ENCODE peak calls at places on chromosomes 13 and 19, in four cellular contexts. J, C, V and H are unnamed samples.

GRCh38 chr19:45057444-45057843 is 18.6 kb downstream of the CLASRP start:
- DNase-seq in J (peak; percentile 53), C (no peak), V (no peak), H (no peak)

GRCh38 chr13:107421028-107421427 is 794.3 kb downstream of the LIG4 start:
- DNase-seq in J (no peak), C (no peak), V (no peak), H (no peak)

GRCh38 chr19:2436384-2436783 is 9.0 kb upstream of the TIMM13 start:
- DNase-seq in J (no peak), C (no peak), V (no peak), H (no peak)

GRCh38 chr19:46369817-46370216 is 22.9 kb downstream of the PPP5C start:
- DNase-seq in J (no peak), C (peak; percentile 92), V (no peak), H (peak; percentile 33)

GRCh38 chr19:7575426-7576040 is 20.1 kb upstream of the CAMSAP3 start:
- DNase-seq in J (no peak), C (peak; percentile 30), V (no peak), H (no peak)

GRCh38 chr13:36981156-36981743 is 17.9 kb downstream of the ALG5 start:
- DNase-seq in J (no peak), C (peak; percentile 59), V (no peak), H (no peak)

GRCh38 chr19:4229179-4229931 is at the start of gene EBI3:
- DNase-seq in J (peak; percentile 72), C (no peak), V (no peak), H (no peak)

GRCh38 chr13:95833713-95834112 is 156.8 kb downstream of the DNAJC3 start:
- DNase-seq in J (no peak), C (peak; percentile 55), V (no peak), H (no peak)

GRCh38 chr19:8393871-8394250 is 3.7 kb downstream of the RAB11B start:
- DNase-seq in J (peak; percentile 65), C (no peak), V (no peak), H (peak; percentile 44)

GRCh38 chr19:1343026-1343425 is 40.7 kb upstream of the NDUFS7 start:
- DNase-seq in J (no peak), C (no peak), V (no peak), H (no peak)

GRCh38 chr13:98540476-98540875 is 36.4 kb downstream of the STK24 start:
- DNase-seq in J (no peak), C (no peak), V (no peak), H (no peak)

GRCh38 chr19:42850981-42851717 is 28.4 kb downstream of the PSG1 start:
- DNase-seq in J (no peak), C (peak; percentile 93), V (no peak), H (peak; percentile 82)

GRCh38 chr19:13132471-13133166 is 14.6 kb downstream of the NACC1 start:
- DNase-seq in J (no peak), C (no peak), V (no peak), H (no peak)

GRCh38 chr19:13128583-13128982 is 10.5 kb downstream of the NACC1 start:
- DNase-seq in J (no peak), C (no peak), V (no peak), H (no peak)

GRCh38 chr19:13133241-13133870 is 15.3 kb downstream of the NACC1 start:
- DNase-seq in J (no peak), C (no peak), V (no peak), H (no peak)

GRCh38 chr19:13129384-13129783 is 11.3 kb downstream of the NACC1 start:
- DNase-seq in J (no peak), C (no peak), V (no peak), H (no peak)

DNA sequence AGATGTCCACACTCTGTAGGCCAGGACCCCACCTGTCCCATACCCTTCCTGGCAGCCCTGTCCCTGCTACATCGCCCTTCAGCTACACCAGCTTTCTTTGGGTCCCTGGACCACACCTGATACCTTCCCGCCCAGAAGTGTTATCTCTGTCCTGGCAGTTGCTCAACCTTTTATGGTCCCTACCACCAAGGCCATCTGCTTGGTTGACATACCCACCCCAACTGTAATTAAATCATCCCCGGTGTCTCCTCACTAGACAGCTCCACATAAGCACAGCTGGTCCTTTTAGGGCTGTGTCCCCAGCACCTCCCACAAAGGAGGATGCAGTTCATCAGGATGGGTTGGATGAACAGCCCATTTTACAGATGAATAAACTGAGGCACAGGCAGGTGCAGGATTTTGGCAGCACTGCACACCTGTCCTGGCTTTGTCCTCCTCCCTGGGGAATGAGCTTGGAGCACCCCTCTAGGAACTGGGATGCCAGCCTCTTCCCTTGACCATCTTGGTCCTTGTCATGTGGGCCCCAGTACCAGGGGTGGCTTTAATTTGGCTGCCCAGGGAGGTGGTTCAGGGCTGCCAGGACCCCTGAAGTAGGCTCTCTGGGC is 12.9 kb downstream of the NACC1 start:
- DNase-seq in J (no peak), C (no peak), V (no peak), H (no peak)
- H3K36me3 ChIP-seq in J (peaks cover 10% of the 10 kb centered on the region), C (peaks cover 14% of the 10 kb centered on the region), V (no peaks in the 10 kb centered on the region), H (no peaks in the 10 kb centered on the region)

GRCh38 chr19:38202504-38202903 is 21.5 kb downstream of the DPF1 start:
- DNase-seq in J (no peak), C (no peak), V (no peak), H (no peak)

GRCh38 chr19:38204096-38204495 is 19.9 kb downstream of the DPF1 start:
- DNase-seq in J (no peak), C (no peak), V (no peak), H (no peak)

GRCh38 chr19:38199340-38199739 is 24.7 kb downstream of the DPF1 start:
- DNase-seq in J (no peak), C (no peak), V (no peak), H (no peak)

GRCh38 chr19:38203197-38203596 is 20.8 kb downstream of the DPF1 start:
- DNase-seq in J (no peak), C (no peak), V (no peak), H (no peak)

GRCh38 chr19:38201731-38202130 is 22.3 kb downstream of the DPF1 start:
- DNase-seq in J (no peak), C (no peak), V (no peak), H (no peak)
- H3K36me3 ChIP-seq in J (peaks cover 39% of the 10 kb centered on the region), C (peaks cover 8% of the 10 kb centered on the region), V (no peaks in the 10 kb centered on the region), H (no peaks in the 10 kb centered on the region)

GRCh38 chr19:49664171-49665070 is 1.2 kb downstream of the IRF3 start:
- DNase-seq in J (peak; percentile 97), C (peak; percentile 90), V (peak; percentile 88), H (peak; percentile 93)
- H3K36me3 ChIP-seq in J (peaks cover 27% of the 10 kb centered on the region), C (peaks cover 19% of the 10 kb centered on the region), V (no peaks in the 10 kb centered on the region), H (no peaks in the 10 kb centered on the region)

GRCh38 chr19:49853852-49854849 is 3.2 kb downstream of the PTOV1 start:
- DNase-seq in J (peak; percentile 80), C (no peak), V (no peak), H (no peak)

GRCh38 chr19:49855676-49856573 is 5.0 kb downstream of the PTOV1 start:
- DNase-seq in J (no peak), C (no peak), V (no peak), H (no peak)

GRCh38 chr19:49856574-49857021 is 5.6 kb downstream of the PTOV1 start:
- DNase-seq in J (peak; percentile 78), C (no peak), V (no peak), H (no peak)

GRCh38 chr19:49854861-49855263 is 3.9 kb downstream of the PTOV1 start:
- DNase-seq in J (peak; percentile 67), C (no peak), V (no peak), H (no peak)

GRCh38 chr19:49855277-49855675 is 4.3 kb downstream of the PTOV1 start:
- DNase-seq in J (no peak), C (no peak), V (no peak), H (no peak)
- H3K36me3 ChIP-seq in J (peaks cover 35% of the 10 kb centered on the region), C (peaks cover 17% of the 10 kb centered on the region), V (no peaks in the 10 kb centered on the region), H (peaks cover 3% of the 10 kb centered on the region)